ENCODE peak calls at places on chromosomes 3 and 15, in six cellular contexts. Y is upper lobe of left lung, Z is HepG2, J is A549, A is K562, H is GM12878. S is an unnamed sample.

GRCh38 chr15:43251863-43252241 is 14.9 kb downstream of the TGM5 start:
- ATAC-seq in J (no peak), H (peak; percentile 4), A (no peak), Z (no peak), Y (no peak), S (no peak)

GRCh38 chr3:16927485-16927884 is 42.7 kb downstream of the PLCL2 start:
- ATAC-seq in Y (no peak), J (no peak), Z (peak; percentile 60), A (peak; percentile 89), H (peak; percentile 90), S (no peak)

GRCh38 chr3:157922614-157923013 is 183.6 kb downstream of the SHOX2 start:
- ATAC-seq in Z (no peak), H (peak; percentile 93), Y (no peak), J (no peak), A (no peak), S (no peak)

GRCh38 chr3:46615050-46615449 is 2.7 kb downstream of the FAM240A start:
- ATAC-seq in A (peak; percentile 37), H (no peak), Y (no peak), J (no peak), Z (no peak), S (no peak)

GRCh38 chr15:72117448-72117697 is 577 bp downstream of the MYO9A start:
- ATAC-seq in H (peak; percentile 84), A (peak; percentile 81), Y (peak; percentile 91), Z (peak; percentile 79), J (peak; percentile 86), S (peak; percentile 80)

GRCh38 chr3:130517541-130517940 is 564 bp downstream of the COL6A6 start:
- ATAC-seq in H (no peak), Z (no peak), J (no peak), Y (peak; percentile 43), A (peak; percentile 65), S (no peak)

GRCh38 chr3:140365872-140366697 is 311.8 kb upstream of the TRIM42 start:
- ATAC-seq in Z (no peak), Y (no peak), H (no peak), J (no peak), A (no peak), S (no peak)

GRCh38 chr3:126510323-126510910 is 7.2 kb downstream of the UROC1 start:
- ATAC-seq in Z (peak; percentile 15), J (no peak), Y (no peak), H (no peak), A (no peak), S (no peak)

GRCh38 chr3:42683875-42684593 is 1.3 kb upstream of the KLHL40 start:
- ATAC-seq in Y (peak; percentile 92), J (peak; percentile 88), A (peak; percentile 94), H (no peak), Z (peak; percentile 67), S (peak; percentile 94)

GRCh38 chr3:184176377-184177330 is 2.0 kb downstream of the AP2M1 start:
- ATAC-seq in H (no peak), A (peak; percentile 84), Z (peak; percentile 65), J (peak; percentile 78), Y (peak; percentile 66), S (peak; percentile 66)

GRCh38 chr3:134378384-134378783 is 4.1 kb upstream of the AMOTL2 start:
- ATAC-seq in Y (no peak), A (peak; percentile 91), Z (peak; percentile 35), H (peak; percentile 70), J (no peak), S (no peak)

GRCh38 chr15:36798366-36798765 is 218.9 kb downstream of the CDIN1 start:
- ATAC-seq in A (no peak), J (no peak), Y (no peak), Z (no peak), H (no peak), S (no peak)

GRCh38 chr3:16496408-16497222 is 16.9 kb downstream of the RFTN1 start:
- ATAC-seq in Z (no peak), H (peak; percentile 73), Y (no peak), J (no peak), A (no peak), S (no peak)

GRCh38 chr15:44882499-44882968 is 74.0 kb upstream of the TERB2 start:
- ATAC-seq in Z (no peak), A (no peak), J (no peak), H (peak; percentile 84), Y (no peak), S (no peak)

GRCh38 chr3:41120461-41120860 is 78.8 kb upstream of the CTNNB1 start:
- ATAC-seq in Y (no peak), J (no peak), A (no peak), H (no peak), Z (no peak), S (no peak)

GRCh38 chr3:36124118-36124796 is 256.0 kb upstream of the STAC start:
- ATAC-seq in J (peak; percentile 97), Y (no peak), H (no peak), A (no peak), Z (peak; percentile 92), S (no peak)

GRCh38 chr3:31242561-31242960 is 290.2 kb upstream of the STT3B start:
- ATAC-seq in Y (no peak), Z (no peak), A (no peak), J (no peak), H (no peak), S (no peak)
- TF ChIP-seq EP300 in Y (no peak), Z (no peak), A (no peak), J (no peak), H (no peak), S (no peak)

DNA sequence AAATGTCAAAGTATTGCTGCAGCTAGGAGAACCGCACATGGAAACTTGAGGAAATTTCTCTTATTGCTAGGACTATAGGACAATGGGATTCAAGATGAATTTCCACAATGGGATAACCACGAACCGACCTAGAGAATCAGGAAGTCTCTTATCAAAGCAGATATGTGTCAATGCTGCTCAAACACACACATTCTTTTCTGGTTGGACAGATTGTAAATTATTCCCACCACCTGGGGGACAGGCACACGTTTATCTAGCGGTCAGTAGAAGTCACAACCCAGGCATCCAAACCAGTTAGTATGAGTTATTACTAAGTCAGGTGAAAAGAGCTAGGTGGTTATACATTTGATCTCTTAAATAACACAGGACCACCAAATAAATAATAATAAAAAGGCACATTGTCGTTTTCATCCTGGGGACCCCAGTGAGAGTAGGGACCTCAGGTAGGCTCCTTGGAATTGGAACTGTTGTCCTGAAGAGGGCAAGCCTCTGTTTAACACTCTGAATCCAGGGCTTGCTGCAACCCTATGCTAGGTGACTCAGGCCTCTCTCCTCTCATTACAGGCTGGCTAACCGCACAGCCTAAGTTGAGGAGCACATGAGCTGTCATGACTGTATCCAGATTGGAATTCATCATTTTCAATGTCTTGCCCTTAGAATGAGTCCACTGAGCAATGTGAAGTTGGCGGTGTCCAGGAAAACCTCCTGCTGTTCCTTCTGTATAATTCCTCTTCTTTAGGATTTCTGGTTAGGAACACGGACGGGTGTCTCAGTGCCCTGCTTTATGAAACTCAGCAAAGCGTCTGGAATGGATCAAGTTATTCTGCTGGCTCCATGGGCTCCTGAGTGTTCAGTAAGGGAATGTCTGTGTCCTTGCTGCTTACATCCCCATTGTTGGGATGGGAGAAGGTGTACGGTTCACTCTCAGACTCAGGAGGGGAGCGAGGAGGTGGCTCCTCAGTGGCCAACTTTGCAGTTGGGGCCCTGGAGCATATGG is 59.0 kb downstream of the CLEC3B start:
- ATAC-seq in H (no peak), A (peak; percentile 76), Z (no peak), Y (no peak), J (no peak), S (no peak)
- TF ChIP-seq CTCF in H (no peak), A (peak; percentile 11), Z (no peak), Y (no peak), J (no peak), S (no peak)

GRCh38 chr15:52292780-52293392 is 2.7 kb downstream of the MYO5C start:
- ATAC-seq in J (no peak), A (peak; percentile 39), Z (no peak), Y (no peak), H (peak; percentile 32), S (no peak)

GRCh38 chr15:52291204-52291603 is 4.4 kb downstream of the MYO5C start:
- ATAC-seq in Y (no peak), Z (no peak), H (peak; percentile 14), A (no peak), J (no peak), S (no peak)

GRCh38 chr15:52290800-52291199 is 4.8 kb downstream of the MYO5C start:
- ATAC-seq in H (peak; percentile 7), Y (no peak), J (no peak), Z (no peak), A (no peak), S (no peak)

GRCh38 chr15:52295421-52295991 is at the start of gene MYO5C:
- ATAC-seq in Z (peak; percentile 96), J (peak; percentile 90), A (no peak), Y (peak; percentile 84), H (peak; percentile 54), S (peak; percentile 91)

DNA sequence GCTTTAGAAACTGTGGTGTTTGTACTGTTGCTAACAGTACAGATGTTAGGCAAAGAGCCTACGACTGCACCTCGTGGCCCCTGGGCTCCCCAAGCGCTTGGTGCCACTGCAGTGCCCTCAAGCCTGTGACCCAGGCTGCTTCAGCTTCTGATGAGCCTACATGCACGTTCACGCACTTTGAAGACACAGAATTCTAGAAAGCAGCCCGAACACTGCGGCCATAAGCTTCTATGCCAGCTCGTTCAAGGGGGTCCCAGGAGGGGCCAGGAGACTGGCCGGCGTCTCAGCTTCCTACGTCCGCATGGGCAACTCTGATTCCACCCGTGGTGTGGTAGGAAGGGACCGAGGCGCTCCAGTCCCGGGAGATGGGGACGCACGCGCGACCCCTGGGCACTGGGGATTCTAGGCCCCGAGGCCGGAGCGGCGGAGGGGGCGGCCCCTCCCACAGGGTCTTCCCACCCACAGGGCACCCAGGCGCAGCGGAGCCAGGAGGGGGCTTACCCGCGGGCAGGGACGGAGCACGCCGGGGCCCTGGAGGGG is 653 bp downstream of the MYO5C start:
- ATAC-seq in A (no peak), J (peak; percentile 26), Z (peak; percentile 71), Y (peak; percentile 15), H (peak; percentile 14), S (peak; percentile 11)
- H3K27ac ChIP-seq in A (no peak overlapping the region), J (peak overlapping the region; percentile 89), Z (peak overlapping the region; percentile 70), Y (peak overlapping the region; percentile 82), H (no peak overlapping the region), S (no peak overlapping the region)

DNA sequence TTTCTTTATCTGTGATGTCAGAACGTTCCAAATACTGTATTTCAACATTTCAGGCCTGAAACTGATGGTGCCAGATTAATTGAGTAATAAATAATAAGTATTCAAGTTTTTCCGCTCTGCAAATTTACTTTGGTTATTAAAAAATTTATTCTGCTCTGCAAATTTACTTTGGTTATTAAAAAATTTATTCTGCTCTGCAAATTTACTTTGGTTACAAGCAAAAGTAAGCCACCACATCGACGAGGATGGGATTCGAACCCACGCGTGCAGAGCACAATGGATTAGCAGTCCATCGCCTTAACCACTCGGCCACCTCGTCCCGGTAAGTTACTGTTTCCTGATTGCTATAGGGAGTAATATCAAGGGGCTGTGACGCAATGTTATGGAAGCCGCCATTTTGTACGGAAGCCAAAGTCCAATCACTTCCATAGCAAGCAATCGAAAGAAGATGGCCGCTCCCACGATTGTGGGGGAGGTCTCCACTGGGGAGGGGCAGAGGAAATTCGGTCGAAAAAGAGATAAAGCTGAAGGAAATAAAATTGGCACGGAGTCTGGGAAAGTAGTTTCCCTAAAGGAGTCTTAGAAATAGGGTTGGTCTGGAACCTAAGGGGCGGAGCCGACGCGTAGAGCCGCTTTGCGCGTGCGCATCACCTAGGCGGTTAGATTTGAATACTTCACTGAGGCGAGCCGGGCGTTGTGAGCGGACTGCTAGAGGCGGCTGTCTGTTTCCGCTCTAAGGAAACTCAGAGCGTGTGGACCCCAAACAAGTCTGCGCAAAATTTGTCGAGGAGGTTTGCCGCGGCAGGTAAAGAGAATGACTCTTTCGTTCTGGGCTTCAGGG is at the start of gene KNL1:
- ATAC-seq in Z (peak; percentile 75), A (peak; percentile 83), H (peak; percentile 86), Y (peak; percentile 96), J (peak; percentile 80), S (peak; percentile 93)
- TF ChIP-seq EP300 in Z (peak; percentile 45), A (peak; percentile 64), H (no peak), Y (no peak), J (no peak), S (no peak)